ENCODE peak calls at places on chromosomes 3 and 15, in ten cellular contexts. U is mesothelial cell of epicardium; X is fibroblast of mammary gland; H is choroid plexus epithelial cell; T is heart left ventricle; Y is A549; M is pancreas; O is cardiac muscle cell; Q is breast epithelium; W is CD8-positive, alpha-beta T cell. D is an unnamed sample.
A peak's percentile ranks its signal among the peaks of the same experiment; 100 is the strongest.

GRCh38 chr15:60004019-60004845 is at the start of gene FOXB1:
- DNase-seq in U (no peak), X (no peak), H (no peak), T (no peak), Y (no peak), M (no peak), O (peak; percentile 72), Q (no peak), W (no peak), D (peak; percentile 66)

GRCh38 chr3:170421147-170421641 is 2.5 kb downstream of the CLDN11 start:
- DNase-seq in U (no peak), X (peak; percentile 34), H (peak; percentile 63), T (peak; percentile 17), Y (no peak), M (no peak), O (peak; percentile 22), Q (no peak), W (no peak), D (no peak)

GRCh38 chr3:66473637-66474036 is 27.2 kb downstream of the LRIG1 start:
- DNase-seq in U (no peak), X (peak; percentile 36), H (peak; percentile 87), T (no peak), Y (no peak), M (no peak), O (no peak), Q (no peak), W (no peak), D (no peak)

GRCh38 chr15:76185716-76186115 is 125.6 kb downstream of the ETFA start:
- DNase-seq in U (no peak), X (peak; percentile 84), H (peak; percentile 90), T (no peak), Y (peak; percentile 85), M (no peak), O (peak; percentile 29), Q (no peak), W (no peak), D (peak; percentile 60)

GRCh38 chr3:188283347-188283746 is 129.4 kb downstream of the LPP start:
- DNase-seq in U (no peak), X (peak; percentile 77), H (peak; percentile 86), T (no peak), Y (no peak), M (no peak), O (no peak), Q (no peak), W (no peak), D (no peak)

GRCh38 chr3:78838362-78838761 is 929.4 kb downstream of the ROBO1 start:
- DNase-seq in U (no peak), X (no peak), H (no peak), T (no peak), Y (no peak), M (no peak), O (no peak), Q (no peak), W (no peak), D (no peak)

GRCh38 chr3:27094721-27095120 is 274.5 kb downstream of the NEK10 start:
- DNase-seq in U (no peak), X (no peak), H (no peak), T (no peak), Y (no peak), M (no peak), O (no peak), Q (no peak), W (no peak), D (no peak)

GRCh38 chr3:150237490-150237889 is 170.6 kb upstream of the TSC22D2 start:
- DNase-seq in U (no peak), X (peak; percentile 82), H (peak; percentile 20), T (no peak), Y (no peak), M (no peak), O (no peak), Q (no peak), W (no peak), D (no peak)

GRCh38 chr3:172135766-172136729 is 96.7 kb downstream of the FNDC3B start:
- DNase-seq in U (no peak), X (peak; percentile 83), H (peak; percentile 91), T (no peak), Y (no peak), M (no peak), O (no peak), Q (no peak), W (no peak), D (no peak)

GRCh38 chr15:67225336-67225735 is 29.1 kb downstream of the AAGAB start:
- DNase-seq in U (no peak), X (peak; percentile 76), H (peak; percentile 79), T (no peak), Y (no peak), M (no peak), O (no peak), Q (no peak), W (no peak), D (no peak)

GRCh38 chr3:194816748-194817591 is 131.3 kb downstream of the FAM43A start:
- DNase-seq in U (no peak), X (no peak), H (no peak), T (no peak), Y (no peak), M (no peak), O (no peak), Q (no peak), W (no peak), D (no peak)

GRCh38 chr3:112742934-112743333 is 102.0 kb upstream of the CCDC80 start:
- DNase-seq in U (no peak), X (no peak), H (no peak), T (no peak), Y (no peak), M (no peak), O (no peak), Q (no peak), W (no peak), D (no peak)

GRCh38 chr3:120536642-120537041 is 59.5 kb upstream of the NDUFB4 start:
- DNase-seq in U (no peak), X (no peak), H (no peak), T (no peak), Y (no peak), M (no peak), O (no peak), Q (no peak), W (no peak), D (no peak)

GRCh38 chr3:195855471-195856409 is 44.0 kb upstream of the MUC4 start:
- DNase-seq in U (no peak), X (no peak), H (no peak), T (no peak), Y (no peak), M (no peak), O (no peak), Q (no peak), W (no peak), D (no peak)

GRCh38 chr3:162525052-162525451 is 1028.4 kb downstream of the OTOL1 start:
- DNase-seq in U (no peak), X (peak; percentile 99), H (peak; percentile 61), T (no peak), Y (no peak), M (no peak), O (no peak), Q (no peak), W (no peak), D (no peak)

GRCh38 chr3:194984026-194984425 is 286.9 kb downstream of the XXYLT1 start:
- DNase-seq in U (no peak), X (no peak), H (no peak), T (no peak), Y (no peak), M (no peak), O (no peak), Q (no peak), W (no peak), D (no peak)

GRCh38 chr3:62951037-62951613 is 75.9 kb upstream of the CADPS start:
- DNase-seq in U (no peak), X (no peak), H (no peak), T (no peak), Y (no peak), M (no peak), O (no peak), Q (no peak), W (no peak), D (no peak)

GRCh38 chr15:34335176-34335575 is 2.4 kb downstream of the SLC12A6 start:
- DNase-seq in U (no peak), X (peak; percentile 38), H (peak; percentile 57), T (no peak), Y (no peak), M (no peak), O (no peak), Q (no peak), W (no peak), D (no peak)

GRCh38 chr3:72247645-72248388 is 462.9 kb upstream of the PROK2 start:
- DNase-seq in U (no peak), X (no peak), H (no peak), T (peak; percentile 20), Y (no peak), M (no peak), O (no peak), Q (no peak), W (no peak), D (no peak)

DNA sequence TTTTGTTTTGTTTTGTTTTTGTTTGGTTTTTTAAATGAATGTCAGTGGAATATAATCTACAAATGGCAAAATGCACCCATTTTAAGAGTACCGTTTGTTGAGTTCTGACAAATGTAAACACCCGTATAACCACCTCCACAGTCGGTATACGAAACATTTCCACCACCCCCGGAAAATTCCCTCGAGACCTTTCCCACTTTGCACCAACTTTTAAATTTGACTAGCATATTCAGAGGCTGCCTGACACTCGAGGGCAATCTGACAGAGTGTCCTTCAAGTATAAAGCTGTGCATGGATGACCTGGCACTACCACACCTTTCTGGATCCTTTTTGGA is 629 bp upstream of the ARHGEF3 start:
- DNase-seq in U (no peak), X (no peak), H (no peak), T (no peak), Y (no peak), M (no peak), O (no peak), Q (no peak), W (no peak), D (no peak)
- TF ChIP-seq CTCF in U (no peak), X (no peak), H (no peak), T (no peak), Y (no peak), M (no peak), O (no peak), Q (no peak), W (no peak), D (no peak)

GRCh38 chr3:100650651-100651611 is 41.5 kb downstream of the ADGRG7 start:
- DNase-seq in U (no peak), X (peak; percentile 88), H (peak; percentile 80), T (no peak), Y (no peak), M (no peak), O (no peak), Q (no peak), W (no peak), D (no peak)
- TF ChIP-seq CTCF in U (no peak), X (peak; percentile 38), H (peak; percentile 54), T (no peak), Y (no peak), M (no peak), O (no peak), Q (no peak), W (no peak), D (no peak)

GRCh38 chr3:126517986-126518778 is 609 bp upstream of the UROC1 start:
- DNase-seq in U (peak; percentile 8), X (no peak), H (no peak), T (no peak), Y (no peak), M (peak; percentile 54), O (no peak), Q (no peak), W (no peak), D (no peak)
- TF ChIP-seq CTCF in U (no peak), X (no peak), H (no peak), T (no peak), Y (no peak), M (no peak), O (no peak), Q (no peak), W (no peak), D (no peak)

GRCh38 chr3:7543294-7543693 is 682.4 kb downstream of the GRM7 start:
- DNase-seq in U (no peak), X (no peak), H (no peak), T (no peak), Y (no peak), M (no peak), O (no peak), Q (no peak), W (no peak), D (no peak)
- TF ChIP-seq CTCF in U (no peak), X (no peak), H (peak; percentile 27), T (no peak), Y (no peak), M (no peak), O (peak; percentile 26), Q (no peak), W (no peak), D (no peak)

D was measured in endothelial cell.